ENCODE peak calls at places on chromosome 13, in seven cellular contexts. I is cardiac muscle cell, R is fibroblast of pulmonary artery, F is psoas muscle, E is left ventricle myocardium inferior, S is lower leg skin, T is SK-N-SH. W is an unnamed sample.

GRCh38 chr13:61695147-61695546 is 279.5 kb upstream of the PCDH20 start:
- DNase-seq in I (no peak), R (no peak), F (no peak), E (no peak), S (no peak), T (no peak), W (no peak)

GRCh38 chr13:27024062-27024461 is 147.5 kb downstream of the USP12 start:
- DNase-seq in I (no peak), R (no peak), F (no peak), E (no peak), S (no peak), T (no peak), W (no peak)

GRCh38 chr13:47233734-47234133 is 336.9 kb upstream of the HTR2A start:
- DNase-seq in I (peak), R (peak), F (no peak), E (peak), S (no peak), T (no peak), W (no peak)

GRCh38 chr13:42525035-42525504 is 48.9 kb upstream of the TNFSF11 start:
- DNase-seq in I (peak), R (peak), F (no peak), E (no peak), S (no peak), T (no peak), W (no peak)

GRCh38 chr13:79225487-79226232 is 180.4 kb downstream of the RBM26 start:
- DNase-seq in I (no peak), R (peak), F (no peak), E (no peak), S (no peak), T (no peak), W (no peak)

GRCh38 chr13:80274643-80275042 is 66.3 kb downstream of the SPRY2 start:
- DNase-seq in I (no peak), R (no peak), F (no peak), E (no peak), S (no peak), T (no peak), W (no peak)

GRCh38 chr13:37540228-37540627 is 58.3 kb downstream of the POSTN start:
- DNase-seq in I (peak), R (no peak), F (no peak), E (no peak), S (no peak), T (no peak), W (no peak)

GRCh38 chr13:77384999-77385398 is 58.1 kb upstream of the MYCBP2 start:
- DNase-seq in I (no peak), R (no peak), F (no peak), E (no peak), S (no peak), T (no peak), W (no peak)

GRCh38 chr13:107348931-107349330 is 781.0 kb upstream of the ARGLU1 start:
- DNase-seq in I (peak), R (peak), F (no peak), E (no peak), S (no peak), T (peak), W (no peak)

GRCh38 chr13:26480246-26480855 is 77.1 kb upstream of the WASF3 start:
- DNase-seq in I (peak), R (peak), F (no peak), E (no peak), S (peak), T (no peak), W (no peak)

GRCh38 chr13:67023088-67023893 is 206.8 kb downstream of the PCDH9 start:
- DNase-seq in I (peak), R (peak), F (no peak), E (no peak), S (no peak), T (no peak), W (no peak)

GRCh38 chr13:79434578-79434977 is 28.5 kb upstream of the RBM26 start:
- DNase-seq in I (peak), R (peak), F (no peak), E (no peak), S (no peak), T (no peak), W (no peak)

GRCh38 chr13:35549481-35549880 is 73.0 kb upstream of the MAB21L1 start:
- DNase-seq in I (peak), R (peak), F (no peak), E (no peak), S (no peak), T (no peak), W (no peak)

GRCh38 chr13:19061278-19061677 is 120.3 kb downstream of the TUBA3C start:
- DNase-seq in I (no peak), R (no peak), F (no peak), E (no peak), S (peak), T (no peak), W (no peak)

GRCh38 chr13:85521586-85521985 is 277.6 kb downstream of the SLITRK6 start:
- DNase-seq in I (no peak), R (no peak), F (no peak), E (no peak), S (no peak), T (no peak), W (no peak)

GRCh38 chr13:83929147-83929546 is 46.9 kb upstream of the SLITRK1 start:
- DNase-seq in I (peak), R (no peak), F (no peak), E (no peak), S (no peak), T (no peak), W (no peak)

GRCh38 chr13:50914848-50915247 is 5.3 kb downstream of the RNASEH2B start:
- DNase-seq in I (peak), R (peak), F (no peak), E (no peak), S (no peak), T (no peak), W (no peak)

GRCh38 chr13:50152224-50152623 is 137.0 kb downstream of the KCNRG start:
- DNase-seq in I (peak), R (no peak), F (no peak), E (no peak), S (no peak), T (no peak), W (no peak)

GRCh38 chr13:69856331-69856730 is 251.3 kb upstream of the ATXN8OS start:
- DNase-seq in I (no peak), R (no peak), F (no peak), E (no peak), S (no peak), T (no peak), W (no peak)

GRCh38 chr13:113843063-113843654 is 20.7 kb downstream of the GAS6 start:
- DNase-seq in I (no peak), R (no peak), F (no peak), E (peak), S (no peak), T (no peak), W (no peak)

GRCh38 chr13:110263906-110264305 is 43.1 kb downstream of the COL4A1 start:
- DNase-seq in I (no peak), R (no peak), F (no peak), E (peak), S (peak), T (no peak), W (no peak)

GRCh38 chr13:31012285-31013024 is 80.0 kb downstream of the TEX26 start:
- DNase-seq in I (peak), R (peak), F (no peak), E (no peak), S (peak), T (peak), W (no peak)

GRCh38 chr13:29482504-29482903 is 113.0 kb downstream of the SLC7A1 start:
- DNase-seq in I (no peak), R (no peak), F (no peak), E (no peak), S (no peak), T (no peak), W (no peak)

GRCh38 chr13:95341441-95341840 is 40.2 kb upstream of the ABCC4 start:
- DNase-seq in I (peak), R (no peak), F (no peak), E (no peak), S (no peak), T (no peak), W (no peak)

GRCh38 chr13:100550433-100550832 is 38.2 kb downstream of the GGACT start:
- DNase-seq in I (peak), R (peak), F (peak), E (peak), S (no peak), T (no peak), W (no peak)
- H3K4me3 ChIP-seq in I (no peak), R (no peak), F (peak), E (no peak), S (no peak), T (no peak), W (peak)

GRCh38 chr13:97648881-97649224 is 214.9 kb downstream of the RAP2A start:
- DNase-seq in I (no peak), R (no peak), F (no peak), E (no peak), S (no peak), T (no peak), W (no peak)
- TF ChIP-seq CTCF in I (no peak), R (no peak), F (no peak), E (no peak), S (no peak), T (no peak), W (no peak)

DNA sequence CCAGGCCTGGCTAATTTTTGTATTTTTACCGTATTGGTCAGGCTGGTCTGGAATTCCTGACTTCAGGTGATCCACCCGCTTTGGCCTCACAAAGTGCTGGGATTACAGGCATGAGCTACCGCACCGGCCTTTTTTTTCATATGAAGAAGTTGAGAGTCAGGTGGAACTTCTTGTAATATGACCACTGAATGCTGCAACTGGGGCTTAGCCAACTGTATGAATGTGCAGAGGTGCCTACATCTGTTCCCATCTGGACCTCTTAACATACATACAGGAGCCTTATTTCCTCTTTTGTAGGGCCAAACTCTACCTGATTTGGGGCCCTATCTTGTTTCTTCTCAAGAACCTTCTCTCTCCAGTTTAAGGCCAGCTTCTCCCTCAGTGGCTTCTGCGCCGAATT is 11.9 kb upstream of the GGACT start:
- DNase-seq in I (no peak), R (no peak), F (no peak), E (no peak), S (peak), T (no peak), W (no peak)
- H3K4me3 ChIP-seq in I (no peak), R (no peak), F (no peak), E (no peak), S (no peak), T (no peak), W (no peak)

GRCh38 chr13:108728370-108728769 is 99.0 kb downstream of the MYO16 start:
- DNase-seq in I (no peak), R (no peak), F (no peak), E (no peak), S (no peak), T (no peak), W (no peak)
- TF ChIP-seq CTCF in I (no peak), R (no peak), F (no peak), E (no peak), S (no peak), T (no peak), W (no peak)

DNA sequence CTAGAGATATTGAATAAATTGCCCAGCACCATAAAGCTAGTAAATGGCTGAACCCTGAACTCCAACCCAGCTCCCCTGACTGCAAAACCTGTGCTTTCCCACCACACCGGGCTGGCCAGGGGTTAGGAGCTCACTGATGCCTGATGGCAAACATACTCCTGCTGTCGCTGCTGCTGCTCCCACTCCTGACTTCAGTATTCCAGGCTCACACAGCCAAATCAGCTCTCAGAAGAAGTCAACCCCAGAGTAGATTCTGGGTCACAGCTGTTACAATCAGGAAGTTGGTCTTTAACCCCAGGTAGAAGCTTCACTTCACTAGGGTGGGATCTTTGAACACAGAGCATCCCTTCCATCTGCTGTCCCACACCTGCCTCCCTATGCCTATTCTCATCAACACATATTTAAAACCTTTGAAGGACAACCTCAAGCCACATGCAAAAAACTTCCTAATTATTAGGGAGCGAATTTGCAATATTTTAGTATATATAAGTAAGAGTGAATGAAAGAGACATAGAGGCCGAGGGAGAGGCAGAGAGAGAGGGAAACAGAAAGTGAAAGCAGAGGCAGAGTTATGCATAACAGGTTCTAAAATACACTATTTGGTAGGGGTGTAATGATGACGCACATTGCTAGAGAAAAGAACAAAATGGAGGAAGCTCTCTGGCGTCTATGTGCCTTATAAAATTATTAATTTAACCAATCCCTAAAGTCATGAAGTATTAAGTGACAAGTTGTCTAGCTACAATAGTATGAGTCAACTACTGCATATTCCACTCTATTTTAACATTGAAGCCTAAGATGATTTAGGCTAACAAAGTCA is 99.4 kb upstream of the SERP2 start:
- DNase-seq in I (peak), R (peak), F (no peak), E (no peak), S (peak), T (no peak), W (no peak)
- H3K4me3 ChIP-seq in I (no peak), R (no peak), F (peak), E (peak), S (no peak), T (no peak), W (peak)

GRCh38 chr13:65615506-65615905 is 1614.6 kb downstream of the PCDH9 start:
- DNase-seq in I (no peak), R (no peak), F (no peak), E (no peak), S (no peak), T (no peak), W (no peak)

DNA sequence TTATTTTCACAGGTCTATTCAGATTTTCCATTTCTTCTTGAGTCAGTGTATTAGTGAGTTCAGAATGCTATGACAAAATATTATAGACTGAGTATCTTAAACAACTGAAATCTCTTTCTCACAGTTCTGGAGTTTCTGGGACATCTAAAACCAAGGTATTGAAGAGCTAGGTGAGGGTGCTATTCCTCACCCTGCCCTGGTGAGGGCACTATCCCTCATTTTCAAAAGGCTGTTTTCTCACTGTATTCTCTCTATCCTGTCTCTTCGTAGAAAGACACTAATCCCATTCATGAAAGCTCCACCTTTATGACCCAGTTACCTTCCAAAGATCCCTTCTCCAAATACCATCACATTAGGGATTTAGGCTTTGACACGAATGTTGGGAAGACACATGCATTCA is 1617.1 kb downstream of the PCDH9 start:
- DNase-seq in I (no peak), R (no peak), F (no peak), E (no peak), S (no peak), T (no peak), W (no peak)
- TF ChIP-seq CTCF in I (peak), R (peak), F (no peak), E (no peak), S (no peak), T (peak), W (no peak)

GRCh38 chr13:24223341-24224231 is 63.1 kb downstream of the SPATA13 start:
- DNase-seq in I (no peak), R (no peak), F (no peak), E (no peak), S (no peak), T (no peak), W (no peak)
- H3K4me3 ChIP-seq in I (no peak), R (no peak), F (no peak), E (peak), S (no peak), T (no peak), W (no peak)

GRCh38 chr13:21342699-21343442 is 116.2 kb downstream of the ZDHHC20 start:
- DNase-seq in I (no peak), R (no peak), F (no peak), E (no peak), S (peak), T (no peak), W (no peak)

GRCh38 chr13:21348771-21349170 is 110.3 kb downstream of the ZDHHC20 start:
- DNase-seq in I (peak), R (peak), F (no peak), E (no peak), S (no peak), T (no peak), W (no peak)

GRCh38 chr13:21344662-21345176 is 114.4 kb downstream of the ZDHHC20 start:
- DNase-seq in I (no peak), R (no peak), F (no peak), E (no peak), S (no peak), T (no peak), W (no peak)

GRCh38 chr13:21343659-21344058 is 115.4 kb downstream of the ZDHHC20 start:
- DNase-seq in I (no peak), R (no peak), F (no peak), E (no peak), S (no peak), T (no peak), W (no peak)

GRCh38 chr13:21347753-21348318 is 111.3 kb downstream of the ZDHHC20 start:
- DNase-seq in I (no peak), R (no peak), F (no peak), E (no peak), S (no peak), T (no peak), W (no peak)
- TF ChIP-seq CTCF in I (no peak), R (no peak), F (no peak), E (no peak), S (no peak), T (no peak), W (no peak)

GRCh38 chr13:74443623-74444022 is 309.4 kb upstream of the KLF12 start:
- DNase-seq in I (peak), R (peak), F (no peak), E (no peak), S (no peak), T (no peak), W (no peak)
- H3K4me3 ChIP-seq in I (no peak), R (no peak), F (no peak), E (no peak), S (no peak), T (no peak), W (no peak)

GRCh38 chr13:48749699-48750473 is 96.2 kb downstream of the CYSLTR2 start:
- DNase-seq in I (peak), R (peak), F (peak), E (peak), S (peak), T (peak), W (peak)
- TF ChIP-seq CTCF in I (peak), R (peak), F (peak), E (peak), S (no peak), T (peak), W (peak)

W was measured in tibial nerve.